ENCODE peak calls at places on chromosomes 11 and 22, in ten cellular contexts. S is heart left ventricle, T is ovary, Q is A549, P is spleen, I is endothelial cell of umbilical vein, M is body of pancreas, O is right lobe of liver, K is breast epithelium, W is transverse colon. N is an unnamed sample.

GRCh38 chr22:29744902-29745301 is 21.9 kb downstream of the ZMAT5 start:
- DNase-seq in S (no peak), T (no peak), Q (no peak), P (no peak), I (no peak), M (peak), O (no peak), K (peak), W (peak), N (no peak)

GRCh38 chr22:38112361-38112760 is 1.9 kb upstream of the BAIAP2L2 start:
- DNase-seq in S (no peak), T (no peak), Q (no peak), P (no peak), I (no peak), M (no peak), O (peak), K (no peak), W (peak), N (no peak)

GRCh38 chr11:87866951-87867350 is 308.3 kb downstream of the RAB38 start:
- DNase-seq in S (no peak), T (no peak), Q (no peak), P (no peak), I (no peak), M (no peak), O (no peak), K (no peak), W (no peak), N (no peak)

GRCh38 chr22:49209452-49210195 is 618.0 kb downstream of the BRD1 start:
- DNase-seq in S (no peak), T (no peak), Q (peak), P (peak), I (no peak), M (peak), O (peak), K (no peak), W (no peak), N (peak)

GRCh38 chr11:82586581-82586980 is 147.1 kb downstream of the FAM181B start:
- DNase-seq in S (no peak), T (no peak), Q (no peak), P (no peak), I (no peak), M (no peak), O (no peak), K (no peak), W (no peak), N (no peak)

GRCh38 chr11:95576149-95576851 is 213.3 kb downstream of the FAM76B start:
- DNase-seq in S (no peak), T (no peak), Q (no peak), P (no peak), I (no peak), M (no peak), O (no peak), K (peak), W (no peak), N (no peak)

GRCh38 chr22:17910561-17911311 is 113.6 kb downstream of the MICAL3 start:
- DNase-seq in S (peak), T (peak), Q (peak), P (peak), I (peak), M (peak), O (peak), K (no peak), W (peak), N (peak)

GRCh38 chr22:38214248-38215056 is 12.7 kb downstream of the MAFF start:
- DNase-seq in S (peak), T (peak), Q (no peak), P (peak), I (peak), M (peak), O (peak), K (peak), W (peak), N (peak)

GRCh38 chr11:118895093-118896039 is 11.7 kb downstream of the CXCR5 start:
- DNase-seq in S (no peak), T (no peak), Q (no peak), P (peak), I (no peak), M (no peak), O (no peak), K (no peak), W (peak), N (no peak)

GRCh38 chr11:22244986-22245592 is 52.2 kb downstream of the ANO5 start:
- DNase-seq in S (peak), T (no peak), Q (peak), P (no peak), I (peak), M (peak), O (peak), K (no peak), W (peak), N (peak)

GRCh38 chr11:69240332-69241074 is 53.5 kb upstream of the MYEOV start:
- DNase-seq in S (no peak), T (no peak), Q (no peak), P (no peak), I (no peak), M (peak), O (no peak), K (peak), W (peak), N (peak)

GRCh38 chr11:1757861-1758610 is 5.7 kb downstream of the CTSD start:
- DNase-seq in S (peak), T (no peak), Q (no peak), P (peak), I (no peak), M (no peak), O (peak), K (no peak), W (peak), N (no peak)

GRCh38 chr11:82980292-82980691 is 78.8 kb downstream of the DDIAS start:
- DNase-seq in S (no peak), T (no peak), Q (peak), P (no peak), I (peak), M (no peak), O (no peak), K (no peak), W (no peak), N (no peak)

GRCh38 chr22:42074846-42075245 is 798 bp downstream of the PHETA2 start:
- DNase-seq in S (no peak), T (no peak), Q (no peak), P (peak), I (peak), M (no peak), O (no peak), K (no peak), W (no peak), N (peak)

GRCh38 chr22:42074153-42074750 is at the start of gene PHETA2:
- DNase-seq in S (peak), T (peak), Q (no peak), P (peak), I (peak), M (peak), O (peak), K (peak), W (peak), N (no peak)

GRCh38 chr22:42072606-42073330 is 1.3 kb upstream of the PHETA2 start:
- DNase-seq in S (peak), T (peak), Q (no peak), P (peak), I (no peak), M (no peak), O (no peak), K (no peak), W (no peak), N (no peak)

GRCh38 chr22:42075277-42075676 is 1.2 kb downstream of the PHETA2 start:
- DNase-seq in S (no peak), T (no peak), Q (no peak), P (peak), I (no peak), M (no peak), O (no peak), K (no peak), W (no peak), N (no peak)

DNA sequence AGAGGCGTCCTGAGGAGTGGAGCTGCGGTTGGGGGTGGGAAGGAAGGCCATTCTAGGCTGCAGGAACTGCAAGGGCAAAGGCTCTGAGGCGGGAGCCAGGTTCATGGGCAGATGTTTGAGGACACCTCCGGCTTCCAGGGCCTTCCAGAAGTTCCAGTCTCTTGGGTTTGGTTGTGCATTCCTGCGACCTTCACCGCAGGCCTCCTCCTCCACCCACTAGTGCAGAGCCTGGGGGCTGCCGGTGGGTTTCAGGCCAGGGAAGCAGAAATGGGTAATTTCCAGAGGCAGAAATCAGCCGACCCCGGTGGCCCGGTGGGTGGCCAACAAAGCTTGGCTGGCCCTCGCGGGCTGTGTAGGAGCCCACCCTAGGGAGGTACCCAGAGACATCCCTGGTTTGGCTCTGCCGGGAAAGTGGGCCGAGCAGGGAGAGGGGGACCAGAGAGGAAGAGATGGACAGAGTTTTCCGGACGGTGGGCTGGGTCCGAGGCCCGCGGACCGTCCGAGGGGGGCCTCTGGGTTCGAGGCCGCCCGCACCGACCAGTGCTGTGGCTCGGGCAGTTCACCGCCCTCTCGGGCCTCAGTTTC is 388 bp upstream of the PHETA2 start:
- DNase-seq in S (no peak), T (peak), Q (no peak), P (peak), I (no peak), M (no peak), O (no peak), K (no peak), W (no peak), N (no peak)
- H3K4me3 ChIP-seq in S (peak), T (peak), Q (no peak), P (peak), I (peak), M (peak), O (peak), K (peak), W (peak), N (peak)

DNA sequence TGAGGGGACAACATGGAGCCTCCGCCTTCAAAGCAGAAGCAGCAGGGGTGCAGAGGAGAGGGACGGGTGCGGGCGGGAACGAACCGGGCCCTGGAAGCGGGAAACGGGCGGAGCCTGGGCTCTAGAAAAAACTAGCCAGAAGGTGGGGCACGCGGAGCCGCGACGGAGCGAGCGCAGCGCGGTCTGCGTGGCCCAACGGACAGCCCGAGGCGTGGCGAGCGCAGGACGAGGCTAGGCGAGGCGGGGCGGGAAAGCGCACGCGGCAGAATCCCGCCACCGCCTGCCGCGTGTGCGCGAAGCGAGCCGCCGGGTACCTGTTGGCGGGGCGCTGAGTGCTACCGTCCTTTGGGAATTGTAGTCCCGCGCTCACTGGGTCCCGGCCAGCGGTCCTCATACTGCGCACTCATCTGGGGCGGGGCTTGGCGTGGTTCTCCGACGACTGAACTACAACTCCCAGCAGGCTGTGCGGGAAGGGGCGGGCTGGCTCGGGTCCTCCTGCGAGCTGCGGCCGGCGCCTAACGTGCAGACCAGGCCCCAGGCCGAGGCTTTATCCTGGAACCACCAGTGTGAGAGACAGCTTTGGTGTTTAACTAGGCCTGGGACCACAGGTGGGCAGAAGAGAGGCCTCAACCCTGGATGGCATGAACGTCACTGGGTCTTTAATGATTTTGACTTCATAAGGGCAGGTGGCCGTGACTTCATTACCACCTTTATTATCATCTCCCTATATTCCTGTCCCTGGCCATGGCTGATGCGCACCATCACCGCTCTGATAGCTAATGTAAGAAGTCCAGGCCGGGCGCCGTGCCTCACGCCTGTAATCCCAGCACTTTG is at the start of gene ATL3:
- DNase-seq in S (peak), T (peak), Q (peak), P (peak), I (peak), M (peak), O (peak), K (peak), W (peak), N (peak)
- TF ChIP-seq POLR2A in S (peak), T (peak), Q (peak), P (peak), I (peak), M (peak), O (peak), K (peak), W (peak), N (peak)

GRCh38 chr11:44303401-44303938 is 6.5 kb downstream of the ALX4 start:
- DNase-seq in S (no peak), T (no peak), Q (no peak), P (no peak), I (no peak), M (no peak), O (no peak), K (no peak), W (no peak), N (no peak)

GRCh38 chr11:44306469-44307244 is 3.3 kb downstream of the ALX4 start:
- DNase-seq in S (no peak), T (no peak), Q (no peak), P (no peak), I (no peak), M (no peak), O (no peak), K (no peak), W (no peak), N (no peak)

GRCh38 chr11:44304091-44305084 is 5.6 kb downstream of the ALX4 start:
- DNase-seq in S (no peak), T (no peak), Q (no peak), P (no peak), I (peak), M (no peak), O (no peak), K (no peak), W (no peak), N (no peak)

GRCh38 chr11:44305643-44306468 is 4.1 kb downstream of the ALX4 start:
- DNase-seq in S (no peak), T (no peak), Q (no peak), P (peak), I (peak), M (peak), O (peak), K (no peak), W (peak), N (no peak)

GRCh38 chr11:44305149-44305642 is 4.7 kb downstream of the ALX4 start:
- DNase-seq in S (no peak), T (no peak), Q (no peak), P (no peak), I (peak), M (no peak), O (no peak), K (no peak), W (no peak), N (no peak)
- H3K4me3 ChIP-seq in S (peak), T (peak), Q (peak), P (peak), I (peak), M (no peak), O (peak), K (peak), W (peak), N (peak)

GRCh38 chr11:65865550-65866172 is 5.4 kb downstream of the MUS81 start:
- DNase-seq in S (no peak), T (peak), Q (no peak), P (no peak), I (no peak), M (no peak), O (no peak), K (no peak), W (no peak), N (peak)
- TF ChIP-seq POLR2A in S (no peak), T (no peak), Q (no peak), P (no peak), I (no peak), M (no peak), O (no peak), K (no peak), W (no peak), N (no peak)